ENCODE peak calls at places on chromosomes 7 and 10, in eight cellular contexts. H is activated gamma-delta T cell treated with Interleukin-2 at 50 U/mL for 16 hours, Q is A673, G is Kasumi-1, O is NCI-H1092, P is HuH-7.5, W is AG08395, F is GM19239. I is an unnamed sample.

GRCh38 chr10:3071405-3072198 is 4.3 kb downstream of the PFKP start:
- DNase-seq in O (no peak), F (no peak), G (peak; percentile 53), P (no peak), W (peak; percentile 79), H (no peak), Q (no peak), I (no peak)

GRCh38 chr7:44678468-44679179 is 70.0 kb upstream of the ZMIZ2 start:
- DNase-seq in O (no peak), P (peak; percentile 46), F (no peak), G (no peak), Q (no peak), H (no peak), W (peak; percentile 87), I (no peak)

GRCh38 chr10:27240212-27240890 is at the start of gene ACBD5:
- DNase-seq in G (peak; percentile 95), F (no peak), H (peak; percentile 69), Q (peak; percentile 79), P (peak; percentile 57), O (peak; percentile 58), W (peak; percentile 88), I (peak; percentile 67)

GRCh38 chr10:70458329-70459060 is 17.0 kb upstream of the NODAL start:
- DNase-seq in W (peak; percentile 88), H (peak; percentile 19), P (peak; percentile 34), F (no peak), O (no peak), Q (peak; percentile 39), G (peak; percentile 30), I (no peak)

GRCh38 chr10:88472540-88472939 is 110.6 kb downstream of the RNLS start:
- DNase-seq in W (no peak), F (no peak), G (no peak), H (no peak), P (no peak), Q (no peak), O (no peak), I (no peak)

GRCh38 chr7:104136561-104136960 is 71.3 kb downstream of the ORC5 start:
- DNase-seq in F (no peak), P (no peak), G (no peak), W (no peak), O (no peak), Q (no peak), H (no peak), I (no peak)

GRCh38 chr7:55016746-55017090 is 2.1 kb upstream of the EGFR start:
- DNase-seq in F (no peak), Q (no peak), G (no peak), W (no peak), P (no peak), H (no peak), O (no peak), I (no peak)

GRCh38 chr7:69256634-69257081 is 341.6 kb upstream of the AUTS2 start:
- DNase-seq in F (no peak), G (no peak), O (no peak), Q (no peak), P (no peak), H (no peak), W (peak; percentile 88), I (no peak)

GRCh38 chr7:72025381-72025960 is 386.7 kb downstream of the CALN1 start:
- DNase-seq in H (no peak), O (no peak), W (no peak), Q (no peak), G (no peak), F (no peak), P (no peak), I (no peak)

GRCh38 chr10:43264324-43264986 is 2.4 kb downstream of the RASGEF1A start:
- DNase-seq in Q (no peak), P (no peak), F (no peak), G (no peak), H (no peak), O (no peak), W (no peak), I (no peak)

GRCh38 chr10:24339387-24339786 is 130.4 kb downstream of the KIAA1217 start:
- DNase-seq in Q (no peak), P (no peak), O (no peak), H (no peak), W (no peak), F (no peak), G (no peak), I (no peak)

GRCh38 chr7:101436857-101437576 is 74.3 kb downstream of the COL26A1 start:
- DNase-seq in F (no peak), H (no peak), Q (peak; percentile 37), O (no peak), G (no peak), P (peak; percentile 43), W (no peak), I (no peak)

GRCh38 chr10:96614515-96614914 is 27.7 kb upstream of the TM9SF3 start:
- DNase-seq in P (no peak), G (no peak), W (peak; percentile 86), O (no peak), Q (peak; percentile 41), F (no peak), H (no peak), I (no peak)

GRCh38 chr7:44063547-44063893 is 1.8 kb downstream of the PGAM2 start:
- DNase-seq in G (no peak), H (no peak), P (no peak), F (no peak), O (no peak), W (no peak), Q (no peak), I (no peak)

GRCh38 chr7:105876964-105877601 is 684 bp upstream of the ATXN7L1 start:
- DNase-seq in Q (peak; percentile 53), P (peak; percentile 75), F (no peak), O (peak; percentile 27), W (peak; percentile 43), H (no peak), G (peak; percentile 19), I (no peak)

GRCh38 chr10:79384773-79385391 is 37.6 kb downstream of the PPIF start:
- DNase-seq in G (no peak), W (no peak), Q (no peak), H (no peak), F (no peak), O (no peak), P (no peak), I (no peak)

GRCh38 chr10:124357583-124357930 is 61.2 kb downstream of the OAT start:
- DNase-seq in Q (no peak), W (no peak), H (no peak), F (no peak), G (no peak), P (no peak), O (no peak), I (no peak)

GRCh38 chr10:117987242-117987909 is 59.4 kb downstream of the RAB11FIP2 start:
- DNase-seq in O (no peak), F (no peak), P (no peak), G (no peak), W (no peak), Q (no peak), H (no peak), I (no peak)

GRCh38 chr10:131514454-131514853 is 202.9 kb upstream of the TCERG1L start:
- DNase-seq in P (no peak), H (no peak), W (no peak), O (no peak), F (no peak), Q (no peak), G (no peak), I (no peak)

GRCh38 chr10:46520941-46521340 is 35.5 kb downstream of the GPRIN2 start:
- DNase-seq in H (no peak), P (no peak), W (no peak), F (no peak), Q (no peak), G (no peak), O (peak; percentile 75), I (no peak)

GRCh38 chr10:28778524-28778923 is 101.2 kb downstream of the BAMBI start:
- DNase-seq in P (no peak), G (no peak), F (no peak), Q (peak; percentile 45), O (no peak), W (no peak), H (no peak), I (no peak)

GRCh38 chr7:87886875-87887274 is 10.6 kb downstream of the DBF4 start:
- DNase-seq in W (peak; percentile 10), O (peak; percentile 23), Q (peak; percentile 55), G (peak; percentile 69), P (no peak), H (no peak), F (no peak), I (no peak)

GRCh38 chr10:87504667-87505365 is at the start of gene MINPP1:
- DNase-seq in G (peak; percentile 90), H (peak; percentile 65), W (peak; percentile 93), O (peak; percentile 53), P (peak; percentile 73), Q (peak; percentile 79), F (peak; percentile 74), I (peak; percentile 50)